ENCODE peak calls at places on chromosomes 12 and 14, in six cellular contexts. One of them, this sample, is unnamed.

GRCh38 chr14:51039285-51039684 is 55.6 kb downstream of the TRIM9 start:
- DNase-seq in H1: no peak
- DNase-seq in GM12878: no peak
- DNase-seq in K562: no peak
- DNase-seq in HepG2: no peak
- DNase-seq in GM12891: no peak
- DNase-seq in this sample: no peak

GRCh38 chr12:56450241-56450640 is 1.0 kb upstream of the TIMELESS start:
- DNase-seq in GM12891: no peak
- DNase-seq in HepG2: no peak
- DNase-seq in H1: no peak
- DNase-seq in GM12878: no peak
- DNase-seq in K562: no peak
- DNase-seq in this sample: no peak

GRCh38 chr12:34384693-34385092 is 362.4 kb downstream of the ALG10 start:
- DNase-seq in K562: no peak
- DNase-seq in HepG2: no peak
- DNase-seq in H1: no peak
- DNase-seq in GM12891: no peak
- DNase-seq in GM12878: no peak
- DNase-seq in this sample: no peak

GRCh38 chr12:58745348-58746125 is 174.8 kb downstream of the LRIG3 start:
- DNase-seq in GM12891: no peak
- DNase-seq in H1: no peak
- DNase-seq in K562: no peak
- DNase-seq in GM12878: no peak
- DNase-seq in HepG2: no peak
- DNase-seq in this sample: no peak

GRCh38 chr14:58587271-58587670 is 50.5 kb upstream of the DACT1 start:
- DNase-seq in GM12878: no peak
- DNase-seq in HepG2: no peak
- DNase-seq in GM12891: no peak
- DNase-seq in H1: no peak
- DNase-seq in K562: no peak
- DNase-seq in this sample: no peak

GRCh38 chr12:102527256-102527720 is 46.9 kb upstream of the IGF1 start:
- DNase-seq in GM12891: no peak
- DNase-seq in K562: no peak
- DNase-seq in H1: no peak
- DNase-seq in HepG2: no peak
- DNase-seq in GM12878: no peak
- DNase-seq in this sample: no peak

GRCh38 chr12:30110970-30111586 is 327.3 kb upstream of the TMTC1 start:
- DNase-seq in GM12891: no peak
- DNase-seq in HepG2: no peak
- DNase-seq in H1: no peak
- DNase-seq in GM12878: no peak
- DNase-seq in K562: no peak
- DNase-seq in this sample: no peak

GRCh38 chr12:130952545-130952954 is 1.2 kb upstream of the ADGRD1 start:
- DNase-seq in GM12878: no peak
- DNase-seq in H1: no peak
- DNase-seq in HepG2: no peak
- DNase-seq in K562: peak; percentile 59
- DNase-seq in GM12891: no peak
- DNase-seq in this sample: no peak

GRCh38 chr12:90015228-90015627 is 306.6 kb upstream of the ATP2B1 start:
- DNase-seq in GM12878: no peak
- DNase-seq in HepG2: no peak
- DNase-seq in GM12891: no peak
- DNase-seq in K562: no peak
- DNase-seq in H1: no peak
- DNase-seq in this sample: no peak

GRCh38 chr12:104350211-104350908 is 46.8 kb downstream of the EID3 start:
- DNase-seq in K562: no peak
- DNase-seq in GM12878: no peak
- DNase-seq in GM12891: no peak
- DNase-seq in HepG2: no peak
- DNase-seq in H1: no peak
- DNase-seq in this sample: no peak
- TF ChIP-seq POLR2AphosphoS5 in K562: peak; percentile 21
- TF ChIP-seq POLR2AphosphoS5 in GM12878: no peak
- TF ChIP-seq POLR2AphosphoS5 in GM12891: no peak
- TF ChIP-seq POLR2AphosphoS5 in HepG2: no peak
- TF ChIP-seq POLR2AphosphoS5 in H1: no peak
- TF ChIP-seq POLR2AphosphoS5 in this sample: no peak

DNA sequence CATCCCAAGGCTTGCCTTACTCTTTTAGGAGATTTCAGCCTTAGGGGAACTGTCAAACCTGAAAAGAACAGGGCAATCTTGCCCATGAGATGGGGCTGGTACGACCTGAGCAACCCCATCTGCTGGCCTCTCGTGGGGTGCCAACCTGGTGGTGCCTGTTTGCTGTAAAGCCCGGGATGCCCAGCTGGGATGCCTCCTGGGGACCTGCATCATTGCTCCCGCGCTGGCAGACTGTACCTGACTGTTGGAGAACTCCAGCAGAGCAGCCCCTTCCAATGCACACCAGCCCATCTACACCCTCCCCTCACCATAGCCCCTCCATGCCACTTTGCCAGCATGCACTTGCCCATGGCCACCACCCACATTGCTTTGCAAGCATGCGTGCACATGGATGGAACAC is 335.7 kb downstream of the RPS29 start:
- DNase-seq in GM12878: no peak
- DNase-seq in HepG2: no peak
- DNase-seq in K562: no peak
- DNase-seq in H1: no peak
- DNase-seq in GM12891: no peak
- DNase-seq in this sample: no peak
- TF ChIP-seq POLR2A in GM12878: no peak
- TF ChIP-seq POLR2A in HepG2: no peak
- TF ChIP-seq POLR2A in K562: no peak
- TF ChIP-seq POLR2A in H1: no peak
- TF ChIP-seq POLR2A in GM12891: no peak
- TF ChIP-seq POLR2A in this sample: no peak

GRCh38 chr12:119877639-119877948 is 474 bp upstream of the CIT start:
- DNase-seq in GM12878: no peak
- DNase-seq in H1: no peak
- DNase-seq in K562: no peak
- DNase-seq in HepG2: no peak
- DNase-seq in GM12891: no peak
- DNase-seq in this sample: no peak

DNA sequence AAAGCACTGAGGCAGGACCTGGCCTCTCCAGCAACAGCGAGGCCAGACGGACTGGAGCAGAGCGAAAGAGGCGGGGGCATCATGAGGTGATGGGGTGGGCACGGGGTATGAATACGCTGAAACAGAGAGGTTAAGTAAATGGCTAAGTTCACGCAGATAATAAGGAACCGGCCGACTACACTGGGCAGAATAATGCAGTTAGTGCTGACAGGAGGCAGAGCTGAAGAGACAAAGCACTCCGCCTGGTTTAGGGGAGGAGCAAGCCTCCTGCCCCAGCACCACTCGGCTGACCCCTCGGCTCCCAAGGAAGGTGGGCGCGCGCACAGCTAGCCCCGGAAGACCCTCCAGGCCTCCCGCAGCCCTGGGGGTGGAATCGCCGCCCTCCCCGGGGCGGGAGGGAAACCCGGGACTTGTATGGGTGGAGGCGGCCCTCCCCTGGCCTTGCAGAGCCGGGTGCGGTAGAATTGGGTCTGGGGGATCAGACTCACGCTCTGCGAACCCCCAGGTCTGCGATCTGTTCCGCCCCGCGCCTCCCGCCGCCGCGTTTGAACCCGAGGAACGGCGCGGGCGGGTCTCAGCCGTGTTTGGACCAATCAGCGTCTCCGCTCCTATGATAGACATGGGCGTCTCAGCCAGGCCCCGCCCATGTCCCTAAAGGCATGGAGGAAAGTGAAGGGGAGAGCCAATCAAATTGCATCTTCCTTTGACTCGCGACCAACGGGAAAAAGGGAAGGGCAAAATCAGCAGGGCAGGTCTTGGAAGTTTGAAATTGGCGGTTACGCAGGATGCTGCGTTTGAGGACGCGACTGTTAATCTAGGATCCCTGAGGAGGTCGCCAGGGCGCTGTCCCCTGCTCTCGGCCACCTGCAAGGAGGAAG is at the start of gene CIT:
- DNase-seq in GM12878: peak; percentile 81
- DNase-seq in H1: peak; percentile 91
- DNase-seq in K562: peak; percentile 98
- DNase-seq in HepG2: peak; percentile 95
- DNase-seq in GM12891: peak; percentile 91
- DNase-seq in this sample: peak; percentile 85
- TF ChIP-seq TAF1 in GM12878: no peak
- TF ChIP-seq TAF1 in H1: peak; percentile 81
- TF ChIP-seq TAF1 in K562: peak; percentile 17
- TF ChIP-seq TAF1 in HepG2: peak; percentile 47
- TF ChIP-seq TAF1 in GM12891: no peak
- TF ChIP-seq TAF1 in this sample: peak; percentile 26

GRCh38 chr14:85564841-85565527 is 35.0 kb downstream of the FLRT2 start:
- DNase-seq in HepG2: no peak
- DNase-seq in H1: no peak
- DNase-seq in GM12891: no peak
- DNase-seq in K562: no peak
- DNase-seq in GM12878: no peak
- DNase-seq in this sample: no peak

GRCh38 chr14:85566603-85567002 is 36.7 kb downstream of the FLRT2 start:
- DNase-seq in GM12878: no peak
- DNase-seq in HepG2: no peak
- DNase-seq in H1: no peak
- DNase-seq in GM12891: no peak
- DNase-seq in K562: no peak
- DNase-seq in this sample: no peak

GRCh38 chr14:85562630-85563029 is 32.7 kb downstream of the FLRT2 start:
- DNase-seq in HepG2: no peak
- DNase-seq in GM12891: no peak
- DNase-seq in H1: no peak
- DNase-seq in K562: no peak
- DNase-seq in GM12878: no peak
- DNase-seq in this sample: no peak

DNA sequence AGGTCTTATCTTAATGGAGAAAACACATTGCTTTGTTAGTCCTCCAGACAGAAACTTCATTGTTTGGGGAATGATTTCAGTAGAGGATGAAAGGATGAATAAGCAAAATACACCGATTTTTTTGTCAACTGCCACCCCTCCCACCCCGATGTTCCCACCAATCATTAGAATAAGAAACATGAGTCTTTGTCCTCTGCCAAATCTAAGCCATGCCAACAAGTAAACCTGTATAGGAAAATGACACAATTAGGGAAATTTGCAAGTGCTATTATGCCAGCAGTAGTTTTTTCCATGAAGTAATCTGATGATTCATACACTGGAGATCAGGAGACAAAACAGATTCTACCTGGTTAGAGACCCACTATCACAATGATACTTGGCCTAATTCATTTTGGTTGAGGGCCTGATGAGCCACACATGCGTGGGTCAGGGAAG is 35.9 kb downstream of the FLRT2 start:
- DNase-seq in K562: no peak
- DNase-seq in GM12891: no peak
- DNase-seq in GM12878: no peak
- DNase-seq in H1: no peak
- DNase-seq in HepG2: no peak
- DNase-seq in this sample: no peak
- TF ChIP-seq POLR2AphosphoS5 in K562: no peak
- TF ChIP-seq POLR2AphosphoS5 in GM12891: no peak
- TF ChIP-seq POLR2AphosphoS5 in GM12878: no peak
- TF ChIP-seq POLR2AphosphoS5 in H1: no peak
- TF ChIP-seq POLR2AphosphoS5 in HepG2: no peak
- TF ChIP-seq POLR2AphosphoS5 in this sample: no peak

GRCh38 chr12:123388948-123389559 is 5.1 kb downstream of the KMT5A start:
- DNase-seq in K562: no peak
- DNase-seq in H1: no peak
- DNase-seq in GM12878: no peak
- DNase-seq in HepG2: no peak
- DNase-seq in GM12891: peak; percentile 49
- DNase-seq in this sample: no peak
- TF ChIP-seq POLR2A in K562: no peak
- TF ChIP-seq POLR2A in H1: no peak
- TF ChIP-seq POLR2A in GM12878: peak; percentile 64
- TF ChIP-seq POLR2A in HepG2: peak; percentile 52
- TF ChIP-seq POLR2A in GM12891: no peak
- TF ChIP-seq POLR2A in this sample: no peak

GRCh38 chr12:51391047-51391837 is at the start of gene GALNT6:
- DNase-seq in GM12878: no peak
- DNase-seq in H1: peak; percentile 78
- DNase-seq in GM12891: peak; percentile 64
- DNase-seq in K562: peak; percentile 80
- DNase-seq in HepG2: no peak
- DNase-seq in this sample: peak; percentile 77
- TF ChIP-seq TAF1 in GM12878: no peak
- TF ChIP-seq TAF1 in H1: peak; percentile 56
- TF ChIP-seq TAF1 in GM12891: no peak
- TF ChIP-seq TAF1 in K562: no peak
- TF ChIP-seq TAF1 in HepG2: no peak
- TF ChIP-seq TAF1 in this sample: no peak

GRCh38 chr14:77000340-77001235 is 27.9 kb downstream of the IRF2BPL start:
- DNase-seq in GM12891: no peak
- DNase-seq in HepG2: no peak
- DNase-seq in H1: no peak
- DNase-seq in GM12878: no peak
- DNase-seq in K562: no peak
- DNase-seq in this sample: no peak
- TF ChIP-seq POLR2AphosphoS5 in GM12891: no peak
- TF ChIP-seq POLR2AphosphoS5 in HepG2: no peak
- TF ChIP-seq POLR2AphosphoS5 in H1: no peak
- TF ChIP-seq POLR2AphosphoS5 in GM12878: peak; percentile 22
- TF ChIP-seq POLR2AphosphoS5 in K562: no peak
- TF ChIP-seq POLR2AphosphoS5 in this sample: no peak

GRCh38 chr12:627863-628805 is 35.1 kb downstream of the NINJ2 start:
- DNase-seq in GM12891: no peak
- DNase-seq in HepG2: peak; percentile 74
- DNase-seq in K562: no peak
- DNase-seq in GM12878: no peak
- DNase-seq in H1: no peak
- DNase-seq in this sample: no peak

GRCh38 chr12:632102-632696 is 31.0 kb downstream of the NINJ2 start:
- DNase-seq in H1: no peak
- DNase-seq in K562: no peak
- DNase-seq in GM12878: no peak
- DNase-seq in HepG2: peak; percentile 93
- DNase-seq in GM12891: no peak
- DNase-seq in this sample: no peak

GRCh38 chr12:633731-634130 is 29.5 kb downstream of the NINJ2 start:
- DNase-seq in GM12878: no peak
- DNase-seq in H1: no peak
- DNase-seq in K562: no peak
- DNase-seq in HepG2: peak; percentile 48
- DNase-seq in GM12891: no peak
- DNase-seq in this sample: no peak

GRCh38 chr12:627285-627684 is 36.0 kb downstream of the NINJ2 start:
- DNase-seq in H1: no peak
- DNase-seq in GM12878: no peak
- DNase-seq in GM12891: no peak
- DNase-seq in HepG2: no peak
- DNase-seq in K562: no peak
- DNase-seq in this sample: no peak

GRCh38 chr12:630656-631632 is 32.3 kb downstream of the NINJ2 start:
- DNase-seq in H1: no peak
- DNase-seq in GM12878: no peak
- DNase-seq in HepG2: no peak
- DNase-seq in GM12891: peak; percentile 87
- DNase-seq in K562: no peak
- DNase-seq in this sample: peak; percentile 79
- TF ChIP-seq POLR2A in H1: no peak
- TF ChIP-seq POLR2A in GM12878: peak; percentile 86
- TF ChIP-seq POLR2A in HepG2: no peak
- TF ChIP-seq POLR2A in GM12891: peak; percentile 96
- TF ChIP-seq POLR2A in K562: no peak
- TF ChIP-seq POLR2A in this sample: peak; percentile 91